ENCODE peak calls at places on chromosomes 12 and 14, in four cellular contexts. O, X, F and R are unnamed samples.

GRCh38 chr14:69288001-69288771 is 28.2 kb downstream of the GALNT16 start:
- DNase-seq in X (no peak), F (no peak), O (peak; percentile 34), R (no peak)

GRCh38 chr12:116265361-116266128 is 11.9 kb downstream of the MED13L start:
- DNase-seq in X (no peak), O (no peak), F (no peak), R (no peak)

GRCh38 chr12:19186722-19187661 is 57.5 kb downstream of the PLEKHA5 start:
- DNase-seq in X (no peak), F (peak; percentile 29), O (peak; percentile 50), R (no peak)

GRCh38 chr14:20683125-20683895 is 1.1 kb upstream of the RNASE4 start:
- DNase-seq in F (peak; percentile 73), O (peak; percentile 84), X (peak; percentile 68), R (peak; percentile 88)

GRCh38 chr12:57389033-57389432 is 41.8 kb downstream of the R3HDM2 start:
- DNase-seq in O (no peak), F (no peak), X (no peak), R (no peak)

GRCh38 chr14:102508774-102509743 is 517 bp downstream of the ANKRD9 start:
- DNase-seq in O (peak; percentile 49), X (peak; percentile 27), F (no peak), R (peak; percentile 84)

GRCh38 chr12:25276199-25276937 is 25.6 kb upstream of the KRAS start:
- DNase-seq in F (peak; percentile 16), O (peak; percentile 34), X (peak; percentile 16), R (no peak)

GRCh38 chr12:77615331-77615730 is 215.4 kb upstream of the NAV3 start:
- DNase-seq in X (no peak), F (no peak), O (no peak), R (no peak)

GRCh38 chr14:105430535-105430934 is 10.9 kb downstream of the MTA1 start:
- DNase-seq in X (no peak), F (no peak), O (no peak), R (no peak)

GRCh38 chr12:124463341-124463861 is 104.0 kb downstream of the NCOR2 start:
- DNase-seq in O (no peak), F (no peak), X (no peak), R (no peak)

GRCh38 chr12:51730745-51731144 is 117.8 kb downstream of the FIGNL2 start:
- DNase-seq in X (no peak), O (no peak), F (no peak), R (no peak)

GRCh38 chr12:40162022-40162421 is 56.1 kb upstream of the SLC2A13 start:
- DNase-seq in O (no peak), F (no peak), X (no peak), R (no peak)

GRCh38 chr12:54759751-54760150 is 94.6 kb upstream of the MUCL1 start:
- DNase-seq in F (peak; percentile 57), X (no peak), O (peak; percentile 49), R (no peak)

GRCh38 chr12:116591608-116592115 is 32.5 kb downstream of the MAP1LC3B2 start:
- DNase-seq in X (no peak), F (no peak), O (no peak), R (no peak)

GRCh38 chr14:50357124-50357523 is 39.6 kb downstream of the CDKL1 start:
- DNase-seq in X (no peak), F (no peak), O (no peak), R (no peak)

GRCh38 chr12:43806737-43807072 is 588 bp upstream of the TWF1 start:
- DNase-seq in X (no peak), O (no peak), F (no peak), R (no peak)

GRCh38 chr12:17810399-17810798 is 279.6 kb downstream of the RERGL start:
- DNase-seq in O (no peak), F (no peak), X (no peak), R (no peak)

GRCh38 chr14:92473947-92474535 is 39.5 kb upstream of the RIN3 start:
- DNase-seq in F (no peak), X (no peak), O (no peak), R (no peak)

GRCh38 chr12:116152268-116152667 is 125.2 kb downstream of the MED13L start:
- DNase-seq in X (no peak), O (no peak), F (no peak), R (no peak)

GRCh38 chr12:68815232-68815927 is 7.4 kb downstream of the MDM2 start:
- DNase-seq in O (no peak), X (no peak), F (no peak), R (no peak)

GRCh38 chr14:28057286-28058011 is 709.1 kb upstream of the FOXG1 start:
- DNase-seq in F (no peak), O (no peak), X (no peak), R (no peak)

GRCh38 chr12:129773170-129773493 is 130.7 kb downstream of the TMEM132D start:
- DNase-seq in O (no peak), X (no peak), F (no peak), R (no peak)

GRCh38 chr12:131946757-131947156 is 3.0 kb upstream of the EP400 start:
- DNase-seq in X (no peak), F (no peak), O (no peak), R (no peak)

GRCh38 chr12:122646568-122647220 is 56.5 kb downstream of the HCAR2 start:
- DNase-seq in F (no peak), O (no peak), X (peak; percentile 34), R (no peak)

GRCh38 chr12:33771889-33772288 is 250.4 kb upstream of the ALG10 start:
- DNase-seq in F (no peak), X (no peak), O (no peak), R (no peak)

GRCh38 chr14:103819503-103820307 is 27.7 kb downstream of the PPP1R13B start:
- DNase-seq in O (no peak), X (no peak), F (peak; percentile 19), R (peak; percentile 72)

GRCh38 chr14:103093856-103094405 is 594 bp upstream of the EXOC3L4 start:
- DNase-seq in X (no peak), F (no peak), O (no peak), R (no peak)

GRCh38 chr12:124426594-124427550 is 132.0 kb downstream of the RFLNA start:
- DNase-seq in F (no peak), O (no peak), X (no peak), R (no peak)

GRCh38 chr12:69881771-69882170 is 56.7 kb downstream of the MYRFL start:
- DNase-seq in X (no peak), O (no peak), F (no peak), R (no peak)

GRCh38 chr12:4178424-4179184 is 95.0 kb upstream of the CCND2 start:
- DNase-seq in O (no peak), X (no peak), F (no peak), R (no peak)

GRCh38 chr14:36661506-36662257 is at the start of gene PAX9:
- DNase-seq in F (peak; percentile 96), X (no peak), O (peak; percentile 95), R (no peak)

GRCh38 chr12:12819752-12820311 is 6.7 kb downstream of the DDX47 start:
- DNase-seq in X (no peak), F (peak; percentile 46), O (peak; percentile 64), R (peak; percentile 78)

GRCh38 chr12:105861232-105861631 is 277.5 kb downstream of the NUAK1 start:
- DNase-seq in X (no peak), F (no peak), O (peak; percentile 8), R (no peak)

GRCh38 chr12:122862872-122863701 is 27.8 kb downstream of the HIP1R start:
- DNase-seq in O (peak; percentile 30), X (no peak), F (peak; percentile 90), R (no peak)

GRCh38 chr14:34003691-34004090 is 52.8 kb upstream of the EGLN3 start:
- DNase-seq in X (no peak), O (no peak), F (no peak), R (no peak)

GRCh38 chr14:96905825-96906224 is 108.6 kb downstream of the VRK1 start:
- DNase-seq in X (no peak), O (no peak), F (no peak), R (no peak)

GRCh38 chr12:111578276-111578970 is 20.7 kb downstream of the ATXN2 start:
- DNase-seq in O (peak; percentile 28), X (no peak), F (no peak), R (no peak)

GRCh38 chr12:1527789-1528188 is 66.6 kb downstream of the FBXL14 start:
- DNase-seq in X (no peak), O (no peak), F (no peak), R (no peak)

GRCh38 chr14:20755037-20755436 is 9.3 kb downstream of the EDDM3A start:
- DNase-seq in O (no peak), X (no peak), F (no peak), R (no peak)